ENCODE peak calls at places on chromosomes 16 and 17, in four cellular contexts. O is upper lobe of right lung, X is mammary epithelial cell, D is H9. Q is an unnamed sample.

GRCh38 chr17:37671813-37672544 is 28.7 kb upstream of the DDX52 start:
- DNase-seq in D (no peak), X (peak; percentile 88), O (no peak), Q (no peak)

GRCh38 chr16:84408314-84408690 is 40.0 kb downstream of the ATP2C2 start:
- DNase-seq in D (no peak), O (peak; percentile 38), X (no peak), Q (no peak)

GRCh38 chr16:81873221-81873620 is 94.1 kb downstream of the PLCG2 start:
- DNase-seq in D (no peak), X (no peak), O (no peak), Q (no peak)

GRCh38 chr17:31492880-31493655 is 101.6 kb downstream of the RAB11FIP4 start:
- DNase-seq in X (no peak), O (peak; percentile 83), D (no peak), Q (no peak)

GRCh38 chr17:65219124-65219523 is 82.0 kb downstream of the RGS9 start:
- DNase-seq in D (no peak), X (no peak), O (no peak), Q (no peak)

GRCh38 chr17:50210249-50211225 is 9.1 kb upstream of the COL1A1 start:
- DNase-seq in X (peak; percentile 55), D (peak; percentile 94), O (no peak), Q (peak; percentile 85)

GRCh38 chr17:50920041-50920410 is 53.9 kb upstream of the TOB1 start:
- DNase-seq in X (no peak), D (no peak), O (no peak), Q (no peak)

GRCh38 chr16:12231666-12232065 is 255.1 kb downstream of the SNX29 start:
- DNase-seq in D (no peak), X (peak; percentile 37), O (no peak), Q (no peak)

GRCh38 chr16:7650446-7650845 is 317.8 kb downstream of the RBFOX1 start:
- DNase-seq in X (no peak), O (no peak), D (no peak), Q (no peak)

GRCh38 chr16:57986196-57986595 is 14.3 kb downstream of the ZNF319 start:
- DNase-seq in O (no peak), D (no peak), X (no peak), Q (peak; percentile 23)

GRCh38 chr16:51245306-51245705 is 94.2 kb upstream of the SALL1 start:
- DNase-seq in X (no peak), D (no peak), O (no peak), Q (no peak)

GRCh38 chr17:63450551-63450950 is 4.4 kb upstream of the CYB561 start:
- DNase-seq in D (no peak), O (no peak), X (no peak), Q (no peak)

GRCh38 chr17:50872710-50873424 is 6.7 kb upstream of the TOB1 start:
- DNase-seq in D (peak; percentile 19), X (peak; percentile 71), O (no peak), Q (no peak)

GRCh38 chr16:81814751-81815428 is 35.8 kb downstream of the PLCG2 start:
- DNase-seq in D (no peak), X (no peak), O (no peak), Q (no peak)

GRCh38 chr16:76882105-76882504 is 308.9 kb upstream of the MON1B start:
- DNase-seq in X (no peak), D (no peak), O (no peak), Q (no peak)

GRCh38 chr16:90019543-90020259 is 445 bp upstream of the DBNDD1 start:
- DNase-seq in O (peak; percentile 78), D (peak; percentile 70), X (no peak), Q (no peak)

GRCh38 chr17:82876149-82876548 is 36.3 kb upstream of the ZNF750 start:
- DNase-seq in O (no peak), X (peak; percentile 99), D (no peak), Q (peak; percentile 94)

GRCh38 chr16:24610421-24610765 is 71.0 kb downstream of the RBBP6 start:
- DNase-seq in D (peak; percentile 55), O (peak; percentile 65), X (peak; percentile 9), Q (no peak)

GRCh38 chr17:38605230-38605851 is 411 bp downstream of the SRCIN1 start:
- DNase-seq in O (no peak), D (peak; percentile 83), X (no peak), Q (peak; percentile 55)

GRCh38 chr16:2037631-2038358 is 9.8 kb downstream of the NTHL1 start:
- DNase-seq in X (no peak), O (peak; percentile 63), D (no peak), Q (no peak)

GRCh38 chr16:24736758-24737157 is 7.3 kb downstream of the TNRC6A start:
- DNase-seq in X (no peak), D (no peak), O (no peak), Q (no peak)

GRCh38 chr17:17088104-17088485 is 45.8 kb downstream of the MPRIP start:
- DNase-seq in D (no peak), O (peak; percentile 69), X (no peak), Q (peak; percentile 26)

DNA sequence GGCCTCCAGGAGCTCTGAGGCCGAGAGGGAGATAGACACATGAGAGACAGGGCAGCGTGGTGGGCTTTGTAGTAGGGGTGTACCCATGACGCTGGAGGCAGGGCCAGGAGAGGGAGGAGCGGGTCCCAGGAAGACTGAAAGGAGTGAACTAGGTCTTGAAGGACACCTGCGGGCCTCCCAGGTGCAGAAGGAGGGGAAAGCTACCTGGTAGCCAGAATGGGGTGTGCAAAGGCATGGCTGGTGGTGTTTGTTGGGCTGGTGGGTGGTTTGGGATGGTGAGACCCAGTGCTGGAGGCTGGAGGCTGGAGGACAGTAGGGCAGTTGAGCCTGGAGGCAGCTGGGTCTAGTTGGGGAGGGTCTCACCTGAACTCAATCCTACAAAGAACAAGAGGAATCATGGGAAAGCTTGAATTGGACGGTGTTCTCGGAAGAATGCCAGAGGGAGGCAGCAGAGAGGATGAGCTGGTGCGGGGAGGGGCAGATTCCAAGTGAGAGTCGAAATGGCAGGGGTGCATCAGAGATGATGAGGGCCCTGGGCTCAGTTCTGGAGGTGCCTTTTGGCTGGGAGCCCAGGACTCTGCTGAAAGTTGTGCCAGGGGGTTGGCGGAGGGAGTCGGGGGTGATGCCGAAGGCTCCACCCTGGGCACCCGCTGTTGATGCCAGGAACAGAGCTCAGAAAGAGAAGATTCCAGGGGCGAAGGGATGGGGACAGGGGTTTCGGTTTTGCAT is 21.2 kb downstream of the C1QTNF1 start:
- DNase-seq in X (no peak), O (peak; percentile 63), D (no peak), Q (no peak)
- TF ChIP-seq CTCF in X (no peak), O (no peak), D (no peak), Q (no peak)

GRCh38 chr16:88759245-88759975 is 25.6 kb downstream of the PIEZO1 start:
- DNase-seq in X (no peak), O (peak; percentile 84), D (peak; percentile 78), Q (no peak)

GRCh38 chr16:88761143-88761534 is 23.9 kb downstream of the PIEZO1 start:
- DNase-seq in O (no peak), X (no peak), D (no peak), Q (no peak)

GRCh38 chr16:88758944-88759244 is 26.1 kb downstream of the PIEZO1 start:
- DNase-seq in O (no peak), X (no peak), D (no peak), Q (no peak)

GRCh38 chr16:88760424-88761142 is 24.4 kb downstream of the PIEZO1 start:
- DNase-seq in O (no peak), D (no peak), X (no peak), Q (no peak)

DNA sequence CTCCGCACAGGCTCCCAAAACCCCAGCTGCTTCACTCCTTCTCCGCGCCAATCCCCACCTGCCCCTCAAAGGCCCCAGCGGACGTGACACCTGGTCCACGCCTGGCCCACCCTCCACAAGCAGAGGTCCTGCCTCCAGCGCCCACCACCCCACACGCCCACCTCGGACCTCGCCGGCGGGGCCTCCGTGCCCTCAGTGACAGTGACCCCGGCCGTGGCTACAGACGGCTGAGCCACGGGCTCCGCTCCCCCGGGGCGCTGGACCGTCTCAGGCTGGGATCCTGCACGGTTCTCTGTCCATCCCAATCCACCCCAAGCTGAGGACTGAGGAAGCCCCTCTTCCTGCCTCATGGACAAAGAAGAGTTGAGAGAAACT is 25.1 kb downstream of the PIEZO1 start:
- DNase-seq in O (no peak), D (no peak), X (no peak), Q (no peak)
- H3K4me1 ChIP-seq in O (peaks cover 59% of the 10 kb centered on the region), D (peaks cover 8% of the 10 kb centered on the region), X (peaks cover 25% of the 10 kb centered on the region), Q (peaks cover 11% of the 10 kb centered on the region)

GRCh38 chr17:47713980-47714689 is 18.9 kb upstream of the TBX21 start:
- DNase-seq in O (no peak), X (no peak), D (peak; percentile 77), Q (no peak)
- TF ChIP-seq CTCF in O (no peak), X (no peak), D (peak; percentile 38), Q (no peak)

GRCh38 chr17:74759941-74760340 is 11.5 kb downstream of the NHERF1 start:
- DNase-seq in D (no peak), X (peak; percentile 46), O (peak; percentile 73), Q (no peak)
- H3K4me1 ChIP-seq in D (peaks cover 11% of the 10 kb centered on the region), X (peaks cover 43% of the 10 kb centered on the region), O (peaks cover 48% of the 10 kb centered on the region), Q (peaks cover 42% of the 10 kb centered on the region)

GRCh38 chr17:10352866-10353265 is 19.9 kb downstream of the MYH13 start:
- DNase-seq in O (no peak), X (no peak), D (no peak), Q (no peak)

DNA sequence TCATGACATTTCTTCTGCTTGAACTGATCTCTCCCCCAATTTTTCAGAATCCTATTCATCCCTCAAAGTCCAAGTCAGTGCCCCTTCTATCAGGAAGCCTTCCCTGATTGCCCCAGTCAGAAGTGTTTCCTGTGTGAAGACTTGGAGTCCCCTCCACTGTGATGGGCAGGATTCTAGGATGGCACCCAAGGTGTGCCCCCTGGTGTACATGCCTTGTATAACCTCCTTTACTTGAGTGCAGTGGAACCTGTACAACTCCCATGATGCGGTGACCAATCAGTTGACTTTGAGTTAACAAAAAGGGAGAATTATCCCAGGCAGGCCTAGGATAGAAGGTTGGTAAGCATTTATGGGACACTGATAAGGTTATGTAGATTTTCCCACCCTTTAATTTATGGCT is 23.4 kb downstream of the MYH13 start:
- DNase-seq in X (no peak), D (peak; percentile 66), O (no peak), Q (no peak)
- TF ChIP-seq CTCF in X (no peak), D (peak; percentile 71), O (peak; percentile 31), Q (no peak)